ENCODE peak calls at places on chromosomes 2 and 18, in four cellular contexts. One of them, this sample, is unnamed. For H3K36me3, the result is how much of the 10 kb centered on the place peaks cover.

GRCh38 chr2:228329279-228329678 is 147.8 kb upstream of the SPHKAP start:
- DNase-seq in upper lobe of right lung: no peak
- DNase-seq in CD8-positive, alpha-beta memory T cell: no peak
- DNase-seq in tibial artery: no peak
- DNase-seq in this sample: no peak

GRCh38 chr18:50649821-50650220 is 89.9 kb downstream of the MAPK4 start:
- DNase-seq in upper lobe of right lung: peak
- DNase-seq in CD8-positive, alpha-beta memory T cell: no peak
- DNase-seq in tibial artery: peak
- DNase-seq in this sample: peak

GRCh38 chr2:102615620-102616436 is 3.5 kb upstream of the SLC9A2 start:
- DNase-seq in upper lobe of right lung: peak
- DNase-seq in CD8-positive, alpha-beta memory T cell: peak
- DNase-seq in tibial artery: no peak
- DNase-seq in this sample: peak

GRCh38 chr2:6874032-6874431 is 3.5 kb upstream of the RSAD2 start:
- DNase-seq in upper lobe of right lung: no peak
- DNase-seq in CD8-positive, alpha-beta memory T cell: no peak
- DNase-seq in tibial artery: no peak
- DNase-seq in this sample: no peak

GRCh38 chr2:173099271-173099670 is 23.6 kb downstream of the MAP3K20 start:
- DNase-seq in upper lobe of right lung: no peak
- DNase-seq in CD8-positive, alpha-beta memory T cell: no peak
- DNase-seq in tibial artery: no peak
- DNase-seq in this sample: no peak

GRCh38 chr2:105038383-105039061 is 653 bp downstream of the MRPS9 start:
- DNase-seq in upper lobe of right lung: no peak
- DNase-seq in CD8-positive, alpha-beta memory T cell: no peak
- DNase-seq in tibial artery: no peak
- DNase-seq in this sample: no peak

GRCh38 chr2:238652771-238653157 is 195.1 kb upstream of the TWIST2 start:
- DNase-seq in upper lobe of right lung: no peak
- DNase-seq in CD8-positive, alpha-beta memory T cell: no peak
- DNase-seq in tibial artery: peak
- DNase-seq in this sample: no peak

GRCh38 chr2:169200756-169201155 is 131.4 kb downstream of the DHRS9 start:
- DNase-seq in upper lobe of right lung: no peak
- DNase-seq in CD8-positive, alpha-beta memory T cell: no peak
- DNase-seq in tibial artery: no peak
- DNase-seq in this sample: no peak

GRCh38 chr18:22385718-22386117 is 32.0 kb downstream of the CTAGE1 start:
- DNase-seq in upper lobe of right lung: no peak
- DNase-seq in CD8-positive, alpha-beta memory T cell: no peak
- DNase-seq in tibial artery: no peak
- DNase-seq in this sample: no peak

GRCh38 chr2:54945401-54946219 is 104.6 kb downstream of the RTN4 start:
- DNase-seq in upper lobe of right lung: no peak
- DNase-seq in CD8-positive, alpha-beta memory T cell: no peak
- DNase-seq in tibial artery: peak
- DNase-seq in this sample: peak

GRCh38 chr2:19902272-19902730 is 518 bp upstream of the TTC32 start:
- DNase-seq in upper lobe of right lung: no peak
- DNase-seq in CD8-positive, alpha-beta memory T cell: no peak
- DNase-seq in tibial artery: no peak
- DNase-seq in this sample: no peak

GRCh38 chr18:49898421-49898820 is 85.1 kb upstream of the ACAA2 start:
- DNase-seq in upper lobe of right lung: no peak
- DNase-seq in CD8-positive, alpha-beta memory T cell: peak
- DNase-seq in tibial artery: no peak
- DNase-seq in this sample: no peak

GRCh38 chr2:169796441-169796840 is 2.2 kb upstream of the SSB start:
- DNase-seq in upper lobe of right lung: no peak
- DNase-seq in CD8-positive, alpha-beta memory T cell: no peak
- DNase-seq in tibial artery: no peak
- DNase-seq in this sample: no peak

GRCh38 chr2:202376460-202377307 is 557 bp downstream of the BMPR2 start:
- DNase-seq in upper lobe of right lung: peak
- DNase-seq in CD8-positive, alpha-beta memory T cell: peak
- DNase-seq in tibial artery: peak
- DNase-seq in this sample: peak

GRCh38 chr2:197904446-197904845 is 100.1 kb downstream of the PLCL1 start:
- DNase-seq in upper lobe of right lung: no peak
- DNase-seq in CD8-positive, alpha-beta memory T cell: no peak
- DNase-seq in tibial artery: no peak
- DNase-seq in this sample: no peak

GRCh38 chr2:30371772-30372373 is 75.2 kb upstream of the LCLAT1 start:
- DNase-seq in upper lobe of right lung: no peak
- DNase-seq in CD8-positive, alpha-beta memory T cell: no peak
- DNase-seq in tibial artery: peak
- DNase-seq in this sample: no peak

GRCh38 chr18:10265560-10266235 is 188.7 kb upstream of the APCDD1 start:
- DNase-seq in upper lobe of right lung: no peak
- DNase-seq in CD8-positive, alpha-beta memory T cell: no peak
- DNase-seq in tibial artery: no peak
- DNase-seq in this sample: no peak

GRCh38 chr2:102509749-102510148 is 36.7 kb downstream of the SLC9A4 start:
- DNase-seq in upper lobe of right lung: no peak
- DNase-seq in CD8-positive, alpha-beta memory T cell: no peak
- DNase-seq in tibial artery: no peak
- DNase-seq in this sample: no peak

GRCh38 chr2:28166956-28167355 is 225.7 kb upstream of the FOSL2 start:
- DNase-seq in upper lobe of right lung: no peak
- DNase-seq in CD8-positive, alpha-beta memory T cell: no peak
- DNase-seq in tibial artery: no peak
- DNase-seq in this sample: no peak

GRCh38 chr2:59888015-59888414 is 665.4 kb downstream of the BCL11A start:
- DNase-seq in upper lobe of right lung: no peak
- DNase-seq in CD8-positive, alpha-beta memory T cell: no peak
- DNase-seq in tibial artery: no peak
- DNase-seq in this sample: no peak

GRCh38 chr2:40451926-40452605 is at the start of gene SLC8A1:
- DNase-seq in upper lobe of right lung: peak
- DNase-seq in CD8-positive, alpha-beta memory T cell: no peak
- DNase-seq in tibial artery: peak
- DNase-seq in this sample: peak

GRCh38 chr2:159262226-159262625 is 24.3 kb downstream of the WDSUB1 start:
- DNase-seq in upper lobe of right lung: no peak
- DNase-seq in CD8-positive, alpha-beta memory T cell: no peak
- DNase-seq in tibial artery: no peak
- DNase-seq in this sample: no peak

GRCh38 chr2:74834806-74835755 is 1.2 kb downstream of the HK2 start:
- DNase-seq in upper lobe of right lung: peak
- DNase-seq in CD8-positive, alpha-beta memory T cell: peak
- DNase-seq in tibial artery: no peak
- DNase-seq in this sample: peak

GRCh38 chr2:189057316-189057715 is 83.1 kb downstream of the COL3A1 start:
- DNase-seq in upper lobe of right lung: no peak
- DNase-seq in CD8-positive, alpha-beta memory T cell: no peak
- DNase-seq in tibial artery: no peak
- DNase-seq in this sample: no peak

GRCh38 chr18:13025233-13025632 is 34.1 kb downstream of the CEP192 start:
- DNase-seq in upper lobe of right lung: no peak
- DNase-seq in CD8-positive, alpha-beta memory T cell: no peak
- DNase-seq in tibial artery: no peak
- DNase-seq in this sample: no peak

GRCh38 chr2:205650450-205650849 is 31.9 kb upstream of the NRP2 start:
- DNase-seq in upper lobe of right lung: no peak
- DNase-seq in CD8-positive, alpha-beta memory T cell: no peak
- DNase-seq in tibial artery: no peak
- DNase-seq in this sample: no peak

GRCh38 chr2:196983934-196984333 is 57.4 kb upstream of the PGAP1 start:
- DNase-seq in upper lobe of right lung: no peak
- DNase-seq in CD8-positive, alpha-beta memory T cell: no peak
- DNase-seq in tibial artery: no peak
- DNase-seq in this sample: no peak

GRCh38 chr2:230067990-230068657 is 600 bp downstream of the SLC16A14 start:
- DNase-seq in upper lobe of right lung: peak
- DNase-seq in CD8-positive, alpha-beta memory T cell: peak
- DNase-seq in tibial artery: peak
- DNase-seq in this sample: peak

GRCh38 chr2:222483513-222484039 is 59.2 kb downstream of the SGPP2 start:
- DNase-seq in upper lobe of right lung: no peak
- DNase-seq in CD8-positive, alpha-beta memory T cell: no peak
- DNase-seq in tibial artery: no peak
- DNase-seq in this sample: no peak

GRCh38 chr18:36504928-36505327 is 207.4 kb downstream of the FHOD3 start:
- DNase-seq in upper lobe of right lung: no peak
- DNase-seq in CD8-positive, alpha-beta memory T cell: no peak
- DNase-seq in tibial artery: no peak
- DNase-seq in this sample: no peak

GRCh38 chr18:59155140-59155539 is 15.5 kb downstream of the SEC11C start:
- DNase-seq in upper lobe of right lung: no peak
- DNase-seq in CD8-positive, alpha-beta memory T cell: no peak
- DNase-seq in tibial artery: no peak
- DNase-seq in this sample: no peak

DNA sequence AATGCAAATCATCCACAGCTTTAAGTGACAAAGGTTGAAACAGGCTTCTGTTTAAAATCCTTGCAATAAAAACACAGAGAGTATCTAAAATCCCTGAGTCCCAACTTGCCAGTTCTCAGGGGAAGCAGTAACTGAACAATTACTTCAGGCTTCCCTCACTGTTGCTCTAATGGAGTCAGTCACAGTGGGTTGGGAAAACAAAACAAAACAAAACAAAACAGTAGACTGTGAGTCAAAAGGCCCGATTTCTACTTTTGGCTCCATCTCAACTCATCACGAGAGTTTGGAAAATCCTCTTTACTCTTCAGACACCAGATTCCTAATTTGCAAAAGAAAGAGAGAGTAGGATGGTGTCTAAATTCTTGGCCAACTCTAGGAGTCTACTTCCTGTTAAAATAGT is 1.1 kb downstream of the FSHR start:
- DNase-seq in upper lobe of right lung: no peak
- DNase-seq in CD8-positive, alpha-beta memory T cell: no peak
- DNase-seq in tibial artery: no peak
- DNase-seq in this sample: no peak
- H3K36me3 ChIP-seq in upper lobe of right lung: under half
- H3K36me3 ChIP-seq in CD8-positive, alpha-beta memory T cell: under half
- H3K36me3 ChIP-seq in tibial artery: under half
- H3K36me3 ChIP-seq in this sample: under half

DNA sequence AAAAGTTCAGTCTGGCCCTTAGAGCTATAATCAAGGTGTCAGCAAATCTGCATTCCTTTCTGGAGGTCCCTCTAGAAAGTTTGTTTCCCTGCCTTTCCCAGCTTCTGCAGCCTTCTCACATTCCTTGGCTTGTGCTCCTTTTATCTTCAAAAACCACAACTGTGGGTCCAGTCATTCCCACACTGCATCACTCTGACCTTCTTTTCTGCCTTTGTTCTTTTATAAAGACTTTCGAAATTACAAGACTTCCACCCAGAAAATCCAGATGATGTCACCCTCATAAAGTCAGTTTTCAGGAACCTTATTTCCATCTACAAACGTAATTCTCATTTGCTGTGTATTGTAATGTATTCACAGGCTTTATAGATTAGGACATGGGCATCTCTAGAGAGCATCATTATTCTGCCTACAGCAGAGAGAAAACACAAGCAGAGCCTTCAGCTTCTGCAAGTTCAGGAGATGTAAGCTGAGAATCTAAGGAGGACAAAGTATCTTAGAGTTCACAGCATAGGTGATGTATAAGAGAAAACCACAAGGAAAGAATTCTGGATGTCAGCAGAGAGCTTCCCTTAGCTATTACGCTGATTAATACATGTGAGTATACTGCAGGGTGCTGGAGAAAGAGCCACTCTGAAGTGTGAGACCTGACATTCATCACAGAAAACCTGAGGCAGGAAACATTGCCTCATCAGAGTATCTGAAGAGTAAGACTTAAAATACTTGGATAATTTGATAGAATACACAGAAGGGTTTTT is 1100.2 kb downstream of the CBLN2 start:
- DNase-seq in upper lobe of right lung: no peak
- DNase-seq in CD8-positive, alpha-beta memory T cell: no peak
- DNase-seq in tibial artery: no peak
- DNase-seq in this sample: no peak
- H3K36me3 ChIP-seq in upper lobe of right lung: under half
- H3K36me3 ChIP-seq in CD8-positive, alpha-beta memory T cell: under half
- H3K36me3 ChIP-seq in tibial artery: under half
- H3K36me3 ChIP-seq in this sample: under half

DNA sequence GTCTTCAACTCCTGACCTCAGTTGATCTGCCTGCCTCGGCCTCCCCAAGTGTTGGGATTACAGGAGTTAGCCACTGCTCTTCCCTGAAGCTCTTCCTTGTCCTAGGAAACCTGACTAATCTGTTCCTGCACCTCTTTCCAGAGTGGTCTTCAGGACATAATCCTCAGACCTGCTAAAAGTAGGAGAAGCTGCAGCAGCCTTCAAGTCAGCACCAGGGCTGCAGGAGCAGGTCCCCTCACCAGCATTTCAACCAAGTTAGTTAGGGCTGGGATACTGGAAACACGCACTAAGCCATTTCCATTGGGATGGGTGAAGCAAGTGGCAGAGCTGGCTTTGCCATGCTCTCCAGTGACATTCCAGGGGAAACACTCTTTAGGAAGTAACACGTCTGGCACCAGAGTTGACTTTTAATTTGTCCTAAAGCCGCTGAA is 9.9 kb downstream of the NCL start:
- DNase-seq in upper lobe of right lung: no peak
- DNase-seq in CD8-positive, alpha-beta memory T cell: no peak
- DNase-seq in tibial artery: no peak
- DNase-seq in this sample: no peak
- H3K36me3 ChIP-seq in upper lobe of right lung: half or more
- H3K36me3 ChIP-seq in CD8-positive, alpha-beta memory T cell: half or more
- H3K36me3 ChIP-seq in tibial artery: half or more
- H3K36me3 ChIP-seq in this sample: under half

GRCh38 chr2:67399831-67400489 is 2.8 kb downstream of the ETAA1 start:
- DNase-seq in upper lobe of right lung: no peak
- DNase-seq in CD8-positive, alpha-beta memory T cell: no peak
- DNase-seq in tibial artery: no peak
- DNase-seq in this sample: no peak
- H3K36me3 ChIP-seq in upper lobe of right lung: under half
- H3K36me3 ChIP-seq in CD8-positive, alpha-beta memory T cell: under half
- H3K36me3 ChIP-seq in tibial artery: under half
- H3K36me3 ChIP-seq in this sample: under half

This sample was measured in aorta.